ENCODE peak calls at places on chromosomes 1 and 21, in seven cellular contexts. C is Peyer's patch, W is K562, P is astrocyte of the spinal cord, F is neural progenitor cell, J is AG10803, A is mammary epithelial cell. U is an unnamed sample.

GRCh38 chr1:16387201-16388185 is 20.5 kb downstream of the SZRD1 start:
- DNase-seq in C (no peak), W (no peak), P (peak), F (no peak), J (peak), A (no peak), U (peak)

GRCh38 chr1:171898956-171899355 is 57.7 kb downstream of the DNM3 start:
- DNase-seq in C (no peak), W (no peak), P (peak), F (peak), J (no peak), A (peak), U (no peak)

GRCh38 chr1:195663549-195664280 is 944.5 kb downstream of the KCNT2 start:
- DNase-seq in C (no peak), W (no peak), P (peak), F (peak), J (peak), A (peak), U (peak)

GRCh38 chr1:215631489-215631888 is 64.4 kb downstream of the KCTD3 start:
- DNase-seq in C (no peak), W (no peak), P (peak), F (peak), J (peak), A (peak), U (peak)

GRCh38 chr1:111475706-111476105 is 1.9 kb downstream of the C1orf162 start:
- DNase-seq in C (no peak), W (no peak), P (no peak), F (no peak), J (no peak), A (no peak), U (no peak)

GRCh38 chr21:41573902-41574690 is 66.1 kb upstream of the TMPRSS2 start:
- DNase-seq in C (no peak), W (no peak), P (no peak), F (no peak), J (no peak), A (no peak), U (no peak)

GRCh38 chr1:167715653-167716302 is 6.0 kb upstream of the MPZL1 start:
- DNase-seq in C (no peak), W (no peak), P (peak), F (no peak), J (no peak), A (no peak), U (no peak)

GRCh38 chr21:32477424-32477745 is 64.9 kb downstream of the EVA1C start:
- DNase-seq in C (no peak), W (no peak), P (no peak), F (no peak), J (no peak), A (no peak), U (no peak)

GRCh38 chr21:44649701-44650100 is 3.5 kb downstream of the KRTAP10-11 start:
- DNase-seq in C (no peak), W (no peak), P (no peak), F (no peak), J (no peak), A (no peak), U (no peak)

GRCh38 chr1:111563619-111564018 is 56.0 kb upstream of the RAP1A start:
- DNase-seq in C (no peak), W (no peak), P (peak), F (no peak), J (peak), A (peak), U (peak)

GRCh38 chr1:155186955-155187891 is 13.6 kb downstream of the TRIM46 start:
- DNase-seq in C (peak), W (no peak), P (no peak), F (no peak), J (no peak), A (no peak), U (no peak)

GRCh38 chr1:43822040-43822439 is 111.6 kb upstream of the ARTN start:
- DNase-seq in C (no peak), W (no peak), P (peak), F (no peak), J (peak), A (peak), U (peak)

GRCh38 chr1:12166834-12167492 is at the start of gene TNFRSF1B:
- DNase-seq in C (peak), W (peak), P (no peak), F (peak), J (peak), A (peak), U (peak)

GRCh38 chr1:245461681-245462080 is 306.9 kb downstream of the KIF26B start:
- DNase-seq in C (no peak), W (no peak), P (no peak), F (no peak), J (no peak), A (no peak), U (no peak)

GRCh38 chr1:183443025-183443424 is 24.8 kb upstream of the NMNAT2 start:
- DNase-seq in C (no peak), W (no peak), P (no peak), F (no peak), J (no peak), A (no peak), U (peak)

GRCh38 chr21:26717146-26717739 is 128.0 kb downstream of the ADAMTS1 start:
- DNase-seq in C (no peak), W (peak), P (peak), F (no peak), J (peak), A (peak), U (peak)

GRCh38 chr1:23521588-23521987 is 9.4 kb downstream of the E2F2 start:
- DNase-seq in C (no peak), W (peak), P (no peak), F (no peak), J (no peak), A (no peak), U (no peak)

GRCh38 chr1:18929686-18930085 is 26.8 kb downstream of the IFFO2 start:
- DNase-seq in C (no peak), W (no peak), P (peak), F (no peak), J (peak), A (no peak), U (peak)

GRCh38 chr1:31815752-31816484 is at the start of gene SPOCD1:
- DNase-seq in C (peak), W (peak), P (peak), F (peak), J (peak), A (peak), U (peak)

GRCh38 chr1:12587981-12588620 is 29.9 kb downstream of the DHRS3 start:
- DNase-seq in C (no peak), W (no peak), P (peak), F (no peak), J (no peak), A (peak), U (no peak)

GRCh38 chr1:232726048-232726779 is 79.0 kb upstream of the MAP10 start:
- DNase-seq in C (no peak), W (no peak), P (peak), F (no peak), J (peak), A (peak), U (peak)

GRCh38 chr21:22842875-22843274 is 1844.7 kb downstream of the NCAM2 start:
- DNase-seq in C (no peak), W (no peak), P (no peak), F (peak), J (no peak), A (no peak), U (no peak)

GRCh38 chr1:2906105-2906504 is 104.6 kb upstream of the TTC34 start:
- DNase-seq in C (no peak), W (no peak), P (no peak), F (no peak), J (no peak), A (no peak), U (no peak)

GRCh38 chr1:32318127-32318869 is 17.7 kb downstream of the MARCKSL1 start:
- DNase-seq in C (no peak), W (no peak), P (no peak), F (no peak), J (no peak), A (no peak), U (no peak)

GRCh38 chr1:89546082-89546889 is 21.7 kb downstream of the LRRC8B start:
- DNase-seq in C (no peak), W (no peak), P (peak), F (no peak), J (peak), A (peak), U (peak)

GRCh38 chr1:41368384-41368783 is 7.2 kb downstream of the FOXO6 start:
- DNase-seq in C (no peak), W (no peak), P (no peak), F (no peak), J (no peak), A (no peak), U (no peak)

GRCh38 chr1:21594935-21595897 is 73.9 kb downstream of the RAP1GAP start:
- DNase-seq in C (no peak), W (peak), P (peak), F (peak), J (peak), A (peak), U (peak)

GRCh38 chr21:44436958-44437357 is 18.4 kb upstream of the LRRC3 start:
- DNase-seq in C (peak), W (no peak), P (no peak), F (no peak), J (no peak), A (no peak), U (no peak)

GRCh38 chr1:184409011-184409410 is 22.2 kb downstream of the C1orf21 start:
- DNase-seq in C (no peak), W (no peak), P (peak), F (no peak), J (no peak), A (no peak), U (peak)

GRCh38 chr1:172885976-172886375 is 164.8 kb downstream of the TNFSF18 start:
- DNase-seq in C (no peak), W (no peak), P (peak), F (no peak), J (peak), A (no peak), U (peak)

GRCh38 chr1:165645654-165646366 is 14.8 kb downstream of the MGST3 start:
- DNase-seq in C (peak), W (peak), P (no peak), F (no peak), J (no peak), A (no peak), U (peak)

GRCh38 chr1:216854836-216855485 is 131.7 kb upstream of the ESRRG start:
- DNase-seq in C (no peak), W (no peak), P (no peak), F (no peak), J (no peak), A (no peak), U (no peak)

GRCh38 chr1:24727490-24728214 is 17.6 kb upstream of the CLIC4 start:
- DNase-seq in C (no peak), W (no peak), P (peak), F (no peak), J (peak), A (peak), U (peak)

DNA sequence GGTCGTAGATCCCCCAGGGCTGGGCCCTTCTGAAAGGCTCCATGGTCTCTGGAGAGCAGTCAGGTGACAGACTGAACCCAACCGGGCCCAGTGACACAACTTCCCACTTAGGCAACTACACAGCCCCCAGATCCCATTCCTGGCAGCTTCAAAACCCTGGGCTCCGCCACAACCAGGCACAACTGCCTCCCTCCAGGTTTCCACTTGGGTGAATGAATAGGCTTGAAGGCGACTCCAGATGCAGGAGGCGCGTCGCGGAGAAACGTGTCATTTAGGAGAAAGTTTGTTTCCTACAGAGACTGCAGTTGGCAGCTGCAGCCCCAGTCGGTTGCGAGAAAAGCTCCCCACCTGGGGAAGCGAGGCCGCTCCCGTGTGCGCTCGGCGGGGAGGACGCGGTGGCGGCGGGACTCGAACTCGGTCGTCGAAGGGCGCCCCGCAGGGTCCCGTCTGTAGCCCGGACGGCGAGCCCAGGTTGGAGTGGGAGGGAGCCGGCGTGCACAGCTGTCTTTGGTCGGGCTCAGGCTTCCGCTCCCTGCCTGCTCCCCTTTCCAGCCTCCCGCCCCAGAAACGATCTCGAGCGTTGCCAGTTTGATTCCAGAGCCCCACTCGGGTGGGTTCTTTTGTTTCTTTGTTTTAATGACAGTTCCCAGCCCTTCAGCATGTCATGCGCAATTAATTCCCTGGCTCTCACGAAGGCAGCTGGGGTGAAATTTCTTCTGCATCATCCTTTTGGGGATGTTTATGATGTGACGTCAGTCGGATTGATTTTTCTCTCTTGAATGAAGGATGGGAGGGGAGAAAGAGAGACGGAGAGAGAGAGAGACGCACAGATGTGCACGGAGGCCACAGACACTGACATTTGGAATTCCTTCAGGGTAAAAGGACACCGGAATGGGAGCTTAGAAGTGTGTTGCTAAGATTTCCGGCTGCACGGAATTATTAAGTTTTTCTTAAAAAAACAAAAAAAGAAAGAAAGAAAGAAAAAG is 862 bp upstream of the SGIP1 start:
- DNase-seq in C (no peak), W (no peak), P (peak), F (peak), J (peak), A (no peak), U (peak)
- TF ChIP-seq CTCF in C (no peak), W (no peak), P (no peak), F (no peak), J (no peak), A (no peak), U (no peak)

DNA sequence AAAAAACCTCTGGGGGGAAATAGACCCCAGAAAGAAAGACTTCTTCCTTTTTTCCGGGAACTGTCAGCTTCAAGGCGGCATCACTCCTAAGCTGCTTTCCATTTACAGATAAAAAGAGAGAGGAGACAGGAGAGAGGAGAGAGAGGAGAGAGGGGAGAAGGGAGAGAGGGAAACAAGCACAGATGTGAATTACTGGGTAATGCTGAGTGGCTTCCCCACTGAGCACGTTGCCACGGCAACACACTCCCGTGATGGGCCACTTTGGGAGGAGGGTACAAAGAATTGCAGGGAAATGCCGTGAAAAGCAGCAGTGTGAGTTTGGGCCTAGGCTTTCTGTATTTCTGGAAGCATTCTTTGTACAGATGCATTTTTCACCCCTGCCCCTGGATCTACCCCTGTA is 127.9 kb upstream of the IRF2BP2 start:
- DNase-seq in C (no peak), W (no peak), P (no peak), F (peak), J (no peak), A (no peak), U (no peak)
- H3K4me3 ChIP-seq in C (no peak), W (no peak), P (no peak), F (no peak), J (no peak), A (no peak), U (no peak)

DNA sequence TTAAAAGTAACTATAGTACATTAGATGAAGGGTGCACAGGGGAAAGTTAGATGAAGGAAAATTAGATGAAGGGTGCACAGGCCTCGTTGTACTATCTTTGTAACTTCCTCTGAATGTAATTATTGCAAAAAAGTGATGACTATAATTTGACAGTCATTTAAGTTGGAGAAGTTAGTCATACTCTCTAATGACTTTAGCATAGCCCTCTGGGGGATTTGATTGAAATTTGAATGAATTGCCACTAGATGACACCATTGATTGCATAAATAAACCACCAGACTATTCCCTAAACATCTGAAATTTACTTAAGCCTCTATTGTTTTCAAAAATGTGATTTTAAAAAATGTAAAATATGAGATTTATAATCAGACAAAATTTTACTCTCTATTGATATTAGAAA is 102.6 kb downstream of the TPR start:
- DNase-seq in C (no peak), W (no peak), P (no peak), F (no peak), J (peak), A (peak), U (no peak)
- TF ChIP-seq CTCF in C (no peak), W (peak), P (no peak), F (no peak), J (no peak), A (no peak), U (no peak)

GRCh38 chr1:162020145-162020544 is 3.5 kb downstream of the OLFML2B start:
- DNase-seq in C (no peak), W (no peak), P (peak), F (no peak), J (no peak), A (no peak), U (peak)
- H3K4me3 ChIP-seq in C (no peak), W (no peak), P (no peak), F (no peak), J (no peak), A (no peak), U (no peak)

GRCh38 chr1:228217551-228218344 is 9.9 kb downstream of the OBSCN start:
- DNase-seq in C (no peak), W (peak), P (no peak), F (no peak), J (peak), A (no peak), U (no peak)
- TF ChIP-seq CTCF in C (no peak), W (peak), P (peak), F (no peak), J (peak), A (no peak), U (no peak)

DNA sequence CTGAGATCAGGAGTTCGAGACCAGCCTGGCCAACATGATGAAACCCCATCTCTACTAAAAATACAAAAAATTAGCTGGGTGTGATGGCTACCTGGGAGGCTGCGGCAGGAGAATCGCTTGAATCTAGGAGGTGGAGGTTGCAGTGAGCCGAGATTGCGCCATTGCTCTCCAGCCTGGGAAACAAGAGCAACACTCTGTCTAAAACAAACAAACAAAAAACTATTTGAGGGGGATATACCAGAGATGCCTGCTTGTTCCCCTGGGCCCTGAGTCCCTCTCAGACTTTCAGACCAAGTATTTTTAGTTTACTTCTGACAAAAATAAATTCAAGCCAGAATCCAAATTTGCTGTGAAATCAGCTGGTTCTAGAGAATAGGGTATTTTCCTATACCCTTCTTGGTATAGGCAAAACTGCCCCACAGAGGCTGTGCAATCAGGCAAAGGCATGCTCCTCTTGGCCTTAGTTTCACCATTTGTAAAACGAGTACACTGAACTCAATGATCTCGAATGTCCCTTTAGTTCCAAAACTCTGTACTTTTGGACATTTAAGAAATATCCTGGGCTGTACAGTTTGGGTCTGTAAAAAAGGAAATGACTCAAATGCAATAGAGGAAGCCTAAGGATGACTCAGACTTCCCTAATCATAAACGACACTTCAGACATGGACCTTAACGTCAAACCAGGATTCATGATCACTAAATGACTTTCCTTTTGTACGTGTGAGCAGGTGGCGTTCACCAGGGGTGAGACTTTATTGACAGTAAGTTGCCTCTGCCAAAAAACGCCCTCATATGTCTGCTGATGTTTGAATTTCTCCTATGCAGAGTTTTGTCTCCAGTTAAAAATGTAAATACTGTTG is 16.1 kb downstream of the ENSA start:
- DNase-seq in C (no peak), W (peak), P (peak), F (no peak), J (peak), A (peak), U (peak)
- H3K4me3 ChIP-seq in C (no peak), W (no peak), P (no peak), F (no peak), J (peak), A (no peak), U (no peak)

GRCh38 chr1:61851235-61851634 is 109.0 kb downstream of the PATJ start:
- DNase-seq in C (no peak), W (no peak), P (no peak), F (no peak), J (no peak), A (no peak), U (no peak)

GRCh38 chr1:61851849-61852692 is 109.8 kb downstream of the PATJ start:
- DNase-seq in C (no peak), W (peak), P (peak), F (peak), J (peak), A (peak), U (peak)

GRCh38 chr1:61852693-61853060 is 110.4 kb downstream of the PATJ start:
- DNase-seq in C (no peak), W (no peak), P (no peak), F (no peak), J (no peak), A (no peak), U (no peak)

DNA sequence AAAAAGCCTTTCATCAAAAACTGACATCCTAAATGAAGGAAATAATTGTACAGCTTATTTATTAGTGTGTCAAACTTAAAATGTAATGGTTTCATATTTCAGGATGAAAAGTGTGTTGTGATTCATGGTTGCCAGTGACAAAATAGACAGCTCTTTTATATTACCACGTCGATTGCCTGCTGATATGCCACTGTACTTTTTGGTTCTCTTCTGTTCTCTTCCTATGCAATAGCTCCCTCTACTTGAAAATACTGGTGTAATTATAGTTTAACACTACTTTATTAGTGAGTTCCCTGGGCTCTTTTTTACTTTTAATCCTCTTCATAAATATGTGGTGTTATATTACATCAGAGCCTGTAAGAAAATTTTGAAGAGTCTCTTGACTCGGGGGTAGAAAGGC is 111.3 kb downstream of the PATJ start:
- DNase-seq in C (no peak), W (no peak), P (peak), F (no peak), J (peak), A (no peak), U (peak)
- TF ChIP-seq CTCF in C (no peak), W (peak), P (no peak), F (no peak), J (peak), A (no peak), U (peak)

GRCh38 chr1:223802602-223803001 is 43.1 kb downstream of the TP53BP2 start:
- DNase-seq in C (no peak), W (no peak), P (no peak), F (no peak), J (no peak), A (no peak), U (no peak)
- H3K4me3 ChIP-seq in C (no peak), W (no peak), P (no peak), F (no peak), J (no peak), A (no peak), U (no peak)

GRCh38 chr1:38004284-38005101 is 821 bp downstream of the FHL3 start:
- DNase-seq in C (no peak), W (no peak), P (no peak), F (peak), J (no peak), A (no peak), U (no peak)
- TF ChIP-seq CTCF in C (no peak), W (peak), P (no peak), F (no peak), J (no peak), A (no peak), U (no peak)

U was measured in fibroblast of the aortic adventitia.